ENCODE peak calls at places on chromosomes 6 and 20, in five cellular contexts. W is lung, T is Panc1, Z is GM23248, L is cardiac muscle cell. Y is an unnamed sample.

GRCh38 chr20:51600950-51601349 is 58.4 kb upstream of the NFATC2 start:
- DNase-seq in W (no peak), T (no peak), Z (no peak), L (no peak), Y (no peak)

GRCh38 chr6:133621751-133622150 is 267.2 kb upstream of the TCF21 start:
- DNase-seq in W (no peak), T (no peak), Z (peak), L (no peak), Y (no peak)

GRCh38 chr20:37071481-37071911 is 24.3 kb downstream of the RBL1 start:
- DNase-seq in W (no peak), T (no peak), Z (peak), L (no peak), Y (no peak)

GRCh38 chr20:2301164-2301622 is 5.4 kb downstream of the TGM3 start:
- DNase-seq in W (peak), T (no peak), Z (peak), L (no peak), Y (no peak)

GRCh38 chr6:91438570-91438969 is 851.7 kb upstream of the MAP3K7 start:
- DNase-seq in W (no peak), T (no peak), Z (no peak), L (no peak), Y (no peak)

GRCh38 chr6:34457747-34458462 is 8.0 kb upstream of the PACSIN1 start:
- DNase-seq in W (no peak), T (no peak), Z (no peak), L (peak), Y (no peak)

GRCh38 chr6:18506387-18507017 is 119.4 kb downstream of the RNF144B start:
- DNase-seq in W (no peak), T (no peak), Z (no peak), L (no peak), Y (no peak)

GRCh38 chr6:31579546-31580445 is 2.4 kb downstream of the LTB start:
- DNase-seq in W (no peak), T (no peak), Z (no peak), L (no peak), Y (no peak)

GRCh38 chr6:160972111-160972510 is 19.5 kb upstream of the MAP3K4 start:
- DNase-seq in W (no peak), T (no peak), Z (peak), L (no peak), Y (no peak)

GRCh38 chr20:57558614-57559285 is 2.2 kb upstream of the PCK1 start:
- DNase-seq in W (no peak), T (no peak), Z (no peak), L (no peak), Y (no peak)

GRCh38 chr20:38883081-38883980 is 42.9 kb upstream of the FAM83D start:
- DNase-seq in W (no peak), T (no peak), Z (peak), L (no peak), Y (peak)

GRCh38 chr6:15911753-15912504 is 217.0 kb upstream of the MYLIP start:
- DNase-seq in W (no peak), T (no peak), Z (no peak), L (no peak), Y (no peak)

GRCh38 chr6:70289299-70289698 is 13.6 kb downstream of the COL9A1 start:
- DNase-seq in W (no peak), T (no peak), Z (no peak), L (no peak), Y (no peak)

GRCh38 chr6:121210943-121211342 is 123.3 kb downstream of the TBC1D32 start:
- DNase-seq in W (no peak), T (no peak), Z (no peak), L (no peak), Y (peak)

GRCh38 chr6:119012521-119012920 is 65.9 kb downstream of the FAM184A start:
- DNase-seq in W (no peak), T (no peak), Z (no peak), L (no peak), Y (no peak)

DNA sequence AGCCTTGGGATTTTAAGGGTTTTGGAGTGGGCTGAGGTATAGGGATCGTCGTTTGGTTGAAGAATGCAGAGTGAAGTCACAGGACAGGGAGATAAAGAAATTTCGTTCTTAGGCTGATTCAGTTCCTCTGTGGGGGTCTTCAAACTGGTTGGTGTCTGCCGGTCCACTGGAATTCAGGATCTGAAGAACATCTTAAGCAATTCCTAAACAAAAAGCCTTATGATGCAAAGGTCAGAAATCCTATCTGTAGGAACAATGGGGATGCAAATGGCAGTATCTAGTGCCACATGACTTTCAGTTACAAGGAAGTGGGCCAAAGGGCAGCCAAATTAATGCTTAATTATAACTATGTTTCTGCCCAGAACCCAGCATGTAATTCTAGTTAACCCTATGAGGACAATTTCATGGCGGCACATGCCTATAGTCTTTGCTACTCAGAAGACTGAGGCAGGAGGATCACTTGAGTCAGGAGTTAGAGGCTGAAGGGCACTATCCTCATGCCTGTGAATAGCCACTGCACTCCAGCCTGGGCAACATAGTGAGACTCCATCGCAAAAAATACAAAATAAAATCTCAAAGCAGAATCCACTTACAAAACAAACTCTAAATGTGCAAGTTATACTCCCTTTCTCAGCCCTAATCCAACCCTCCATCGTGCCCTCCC is 4.6 kb upstream of the SLC2A10 start:
- DNase-seq in W (no peak), T (no peak), Z (no peak), L (no peak), Y (no peak)
- H3K27ac ChIP-seq in W (peak), T (no peak), Z (peak), L (no peak), Y (no peak)

GRCh38 chr20:35305682-35306556 is 13.7 kb upstream of the FAM83C start:
- DNase-seq in W (no peak), T (peak), Z (peak), L (no peak), Y (no peak)
- H3K27ac ChIP-seq in W (no peak), T (peak), Z (peak), L (no peak), Y (no peak)

GRCh38 chr6:106509420-106510089 is 119.7 kb downstream of the RTN4IP1 start:
- DNase-seq in W (no peak), T (no peak), Z (no peak), L (peak), Y (no peak)
- H3K27ac ChIP-seq in W (peak), T (peak), Z (no peak), L (no peak), Y (no peak)

GRCh38 chr20:10555393-10555792 is 118.4 kb downstream of the JAG1 start:
- DNase-seq in W (no peak), T (no peak), Z (peak), L (no peak), Y (no peak)

GRCh38 chr20:10555865-10556308 is 117.9 kb downstream of the JAG1 start:
- DNase-seq in W (no peak), T (no peak), Z (peak), L (no peak), Y (no peak)

GRCh38 chr20:10558635-10559187 is 115.1 kb downstream of the JAG1 start:
- DNase-seq in W (no peak), T (no peak), Z (peak), L (peak), Y (no peak)

GRCh38 chr20:10557685-10558084 is 116.1 kb downstream of the JAG1 start:
- DNase-seq in W (no peak), T (no peak), Z (no peak), L (no peak), Y (no peak)

DNA sequence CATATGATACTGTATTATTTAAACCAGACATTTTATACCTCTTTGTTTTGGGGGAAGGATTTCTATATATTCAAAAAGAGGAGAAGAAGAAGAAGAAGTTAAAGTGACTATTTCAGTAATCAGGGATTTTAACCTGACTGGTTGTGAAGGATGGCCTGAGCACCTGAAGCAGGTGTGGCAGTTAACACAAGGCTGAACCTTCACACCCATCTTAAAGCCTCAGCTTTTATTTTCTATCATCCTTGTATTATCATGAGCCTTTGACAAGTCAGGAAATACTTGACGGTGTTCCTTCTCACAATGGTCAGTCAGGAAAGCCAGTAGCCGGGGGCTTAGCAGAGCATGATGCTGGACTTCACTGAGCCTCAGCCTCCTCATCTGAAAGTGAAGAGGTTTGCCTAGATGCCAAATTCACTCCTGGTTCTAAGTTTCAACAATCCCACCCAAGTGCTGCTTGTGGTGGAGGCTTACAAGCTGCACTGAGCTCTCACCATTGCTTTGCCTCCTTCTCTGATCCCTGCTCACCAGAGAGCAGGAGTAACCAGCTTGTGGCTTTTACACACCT is 117.2 kb downstream of the JAG1 start:
- DNase-seq in W (no peak), T (no peak), Z (no peak), L (no peak), Y (no peak)
- H3K27ac ChIP-seq in W (no peak), T (no peak), Z (peak), L (no peak), Y (no peak)

DNA sequence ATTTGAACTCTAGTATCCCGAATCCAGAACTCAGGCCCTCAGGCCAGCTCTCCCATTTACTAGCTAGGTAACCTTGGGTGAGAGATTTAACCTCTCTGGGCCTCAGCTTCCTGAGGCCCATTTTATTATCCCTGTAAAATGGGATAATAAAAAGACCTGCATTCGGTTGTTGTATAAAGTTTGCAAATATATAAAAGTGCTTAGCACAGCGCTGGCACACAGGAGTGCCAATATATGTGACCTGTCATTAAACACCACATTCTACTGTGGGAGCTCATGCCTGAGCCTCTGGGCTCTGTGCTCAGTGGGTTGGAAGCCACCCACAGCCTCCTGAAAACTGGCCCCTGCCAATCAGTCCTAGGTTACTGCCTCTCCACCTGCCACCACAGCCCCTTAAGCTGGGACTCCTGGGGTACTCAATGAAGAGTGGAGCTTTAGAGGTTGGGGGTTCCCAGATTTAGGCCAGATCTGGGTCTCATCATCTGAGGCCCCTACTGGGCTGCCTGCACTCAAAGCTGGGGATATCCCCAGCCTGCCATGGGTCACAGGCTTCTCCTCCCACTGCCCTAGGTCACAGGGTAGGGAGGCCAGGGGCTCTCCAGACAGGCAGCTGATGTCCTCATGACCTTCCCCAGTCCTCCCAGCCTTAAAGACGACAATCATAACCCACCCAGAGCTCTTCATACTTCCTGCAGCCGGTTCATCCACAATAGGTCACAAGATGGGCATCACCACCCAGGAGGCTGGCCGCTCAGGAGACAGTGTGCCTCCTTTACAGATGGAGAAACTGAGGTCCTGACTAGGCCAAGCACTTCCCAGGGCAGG is 15.4 kb downstream of the TFEB start:
- DNase-seq in W (no peak), T (no peak), Z (no peak), L (no peak), Y (no peak)
- H3K27ac ChIP-seq in W (no peak), T (no peak), Z (no peak), L (peak), Y (peak)

DNA sequence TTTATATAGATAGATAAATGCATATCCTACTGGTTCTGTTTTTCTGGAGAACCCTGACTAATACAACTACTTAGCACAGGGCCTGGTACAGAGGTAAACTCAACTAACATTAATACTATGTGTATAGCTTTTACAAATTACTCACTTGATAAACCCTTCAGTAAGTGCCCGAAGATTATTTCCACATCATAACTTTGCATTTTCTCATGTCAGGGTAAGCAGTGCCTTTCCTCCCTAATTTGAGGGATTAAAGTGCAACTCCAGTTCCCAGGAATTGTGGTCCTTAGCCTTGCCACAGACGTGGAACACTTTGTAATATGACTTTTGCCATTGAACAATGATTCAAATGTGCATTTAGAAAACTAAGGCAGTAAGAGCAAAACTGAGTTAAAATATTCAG is 147.5 kb upstream of the SMLR1 start:
- DNase-seq in W (no peak), T (no peak), Z (peak), L (no peak), Y (no peak)
- H3K27ac ChIP-seq in W (no peak), T (no peak), Z (peak), L (no peak), Y (no peak)

GRCh38 chr6:148323344-148323743 is 19.3 kb upstream of the SASH1 start:
- DNase-seq in W (no peak), T (no peak), Z (peak), L (no peak), Y (no peak)
- H3K27ac ChIP-seq in W (no peak), T (no peak), Z (peak), L (no peak), Y (no peak)

DNA sequence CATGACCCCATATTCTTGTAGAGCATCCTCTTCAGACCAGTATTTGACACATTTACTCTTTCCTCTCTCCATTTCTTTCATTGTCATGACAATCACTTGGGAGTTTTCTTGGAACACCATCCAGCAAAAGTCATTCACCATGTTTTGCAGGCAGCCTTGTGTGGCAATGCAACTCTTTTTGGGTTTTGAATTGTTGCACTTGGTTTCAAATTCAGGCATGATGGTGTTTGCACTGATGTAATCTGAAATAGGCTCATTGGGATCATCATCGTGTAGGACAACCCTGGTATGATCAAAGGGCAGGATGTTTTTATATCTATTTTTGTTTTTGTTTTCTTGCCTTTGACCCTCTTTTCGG is 161.0 kb upstream of the TNFAIP3 start:
- DNase-seq in W (no peak), T (no peak), Z (no peak), L (no peak), Y (no peak)
- H3K27ac ChIP-seq in W (no peak), T (no peak), Z (no peak), L (no peak), Y (no peak)

Y was measured in caudate nucleus.